ENCODE peak calls at places on chromosomes 4 and X, in ten cellular contexts. N is coronary artery; G is CD8-positive, alpha-beta T cell; B is K562; C is uterus; K is CD8-positive, alpha-beta memory T cell; Z is psoas muscle; R is astrocyte; Q is mammary epithelial cell; T is DND-41. F is an unnamed sample.

GRCh38 chrX:139930923-139931645 is 1.8 kb downstream of the ATP11C start:
- DNase-seq in Q (peak; percentile 23), C (no peak), R (no peak), N (no peak), B (peak; percentile 43), Z (no peak), T (peak; percentile 22), K (peak; percentile 43), G (no peak), F (no peak)

GRCh38 chr4:116925900-116926457 is 159.4 kb downstream of the TRAM1L1 start:
- DNase-seq in T (no peak), G (no peak), Z (no peak), R (peak; percentile 16), C (no peak), Q (no peak), B (no peak), N (no peak), K (no peak), F (no peak)

GRCh38 chr4:100509386-100509785 is 8.4 kb downstream of the EMCN start:
- DNase-seq in Z (no peak), Q (no peak), N (no peak), T (no peak), C (no peak), B (no peak), R (no peak), G (no peak), K (no peak), F (no peak)

GRCh38 chr4:88318751-88319350 is 34.5 kb upstream of the PPM1K start:
- DNase-seq in K (no peak), G (no peak), Q (peak; percentile 49), N (no peak), T (no peak), C (no peak), Z (no peak), R (no peak), B (no peak), F (no peak)

GRCh38 chr4:89136525-89136924 is 25.2 kb downstream of the TIGD2 start:
- DNase-seq in Z (no peak), C (no peak), B (no peak), T (no peak), K (no peak), N (no peak), R (peak; percentile 30), Q (peak; percentile 43), G (no peak), F (no peak)

GRCh38 chrX:43505759-43506158 is 150.3 kb upstream of the MAOA start:
- DNase-seq in K (no peak), B (no peak), Z (no peak), R (no peak), G (no peak), T (no peak), N (no peak), C (no peak), Q (peak; percentile 67), F (no peak)

GRCh38 chr4:78214078-78214477 is 157.0 kb downstream of the FRAS1 start:
- DNase-seq in K (no peak), T (no peak), N (no peak), Z (no peak), G (no peak), B (no peak), C (no peak), Q (no peak), R (no peak), F (no peak)

GRCh38 chr4:77586953-77587383 is 18.7 kb upstream of the CXCL13 start:
- DNase-seq in G (no peak), Z (no peak), Q (peak; percentile 82), R (peak; percentile 24), C (no peak), N (no peak), K (peak; percentile 77), T (no peak), B (no peak), F (no peak)

GRCh38 chrX:111854778-111855490 is 21.0 kb upstream of the TRPC5OS start:
- DNase-seq in K (no peak), C (no peak), N (no peak), B (peak; percentile 0), Z (no peak), Q (peak; percentile 17), R (no peak), G (no peak), T (no peak), F (no peak)

GRCh38 chr4:113555868-113556267 is 205.7 kb downstream of the CAMK2D start:
- DNase-seq in Q (no peak), R (no peak), N (no peak), G (no peak), Z (no peak), K (no peak), C (no peak), B (no peak), T (no peak), F (no peak)

GRCh38 chrX:13373807-13374187 is 53.9 kb upstream of the ATXN3L start:
- DNase-seq in Z (no peak), B (peak; percentile 20), N (no peak), G (no peak), R (peak; percentile 89), K (no peak), C (no peak), Q (peak; percentile 70), T (no peak), F (no peak)

GRCh38 chrX:40773809-40774208 is 38.5 kb upstream of the MED14 start:
- DNase-seq in R (peak; percentile 51), K (no peak), Q (peak; percentile 43), Z (no peak), G (no peak), N (no peak), T (no peak), C (no peak), B (no peak), F (no peak)

GRCh38 chrX:2811271-2811670 is 17.5 kb upstream of the GYG2 start:
- DNase-seq in Z (no peak), T (no peak), N (peak; percentile 22), G (no peak), K (no peak), R (no peak), Q (no peak), B (no peak), C (no peak), F (no peak)

GRCh38 chrX:2819345-2820130 is 9.2 kb upstream of the GYG2 start:
- DNase-seq in Q (peak; percentile 12), Z (no peak), C (no peak), T (no peak), B (peak; percentile 56), R (no peak), N (peak; percentile 47), K (no peak), G (no peak), F (no peak)

GRCh38 chrX:2820131-2820771 is 8.5 kb upstream of the GYG2 start:
- DNase-seq in Q (no peak), Z (no peak), N (peak; percentile 33), T (no peak), R (no peak), C (no peak), B (no peak), G (no peak), K (no peak), F (no peak)

DNA sequence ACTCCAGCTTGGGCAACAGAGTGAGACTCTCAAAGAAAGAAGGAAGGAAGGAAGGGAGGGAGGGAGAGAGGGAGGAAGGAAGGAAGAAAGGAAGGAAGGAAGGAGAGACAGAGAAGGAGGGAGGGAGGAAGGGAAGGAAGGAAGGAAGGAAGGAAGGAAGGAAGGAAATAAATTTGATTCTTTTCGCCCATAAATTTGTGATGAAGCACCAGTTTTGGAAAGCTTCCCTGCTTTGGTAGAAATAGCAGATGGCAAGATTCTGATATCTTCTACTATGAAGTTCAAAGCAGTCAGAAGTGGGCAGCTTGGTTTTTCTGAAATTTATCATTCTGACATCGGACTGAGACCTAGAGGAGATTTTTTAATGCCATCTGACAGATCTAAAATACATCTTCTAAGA is 11.7 kb upstream of the GYG2 start:
- DNase-seq in T (no peak), G (no peak), N (no peak), B (no peak), C (no peak), K (no peak), Q (no peak), R (no peak), Z (no peak), F (no peak)
- H3K27ac ChIP-seq in T (no peak overlapping the region), G (no peak overlapping the region), N (no peak overlapping the region), B (no peak overlapping the region), C (no peak overlapping the region), K (no peak overlapping the region), Q (no peak overlapping the region), R (no peak overlapping the region), Z (no peak overlapping the region), F (no peak overlapping the region)

DNA sequence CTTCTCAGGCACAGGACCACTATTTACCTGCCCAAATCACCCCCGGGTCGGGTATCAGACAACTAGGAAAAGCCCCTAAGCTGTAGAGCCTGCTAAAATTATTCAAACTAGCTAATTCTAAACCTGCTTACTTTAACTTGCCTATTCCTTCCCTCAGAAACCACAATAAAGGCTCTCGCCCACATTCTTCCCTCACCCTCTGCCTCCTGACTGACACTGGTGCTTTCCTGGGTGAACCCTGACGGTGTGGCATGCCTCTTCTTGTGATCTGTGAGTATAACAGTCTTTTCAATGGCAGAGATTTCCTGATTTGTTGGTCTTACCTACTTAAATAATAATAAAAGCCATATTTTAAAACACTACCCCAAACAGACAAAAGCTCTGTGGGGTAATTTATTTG is 242.1 kb upstream of the ZCCHC13 start:
- DNase-seq in K (no peak), Z (no peak), G (no peak), C (no peak), R (no peak), T (peak; percentile 58), N (no peak), Q (peak; percentile 63), B (no peak), F (no peak)
- H3K4me3 ChIP-seq in K (no peak overlapping the region), Z (no peak overlapping the region), G (no peak overlapping the region), C (no peak overlapping the region), R (no peak overlapping the region), T (no peak overlapping the region), N (no peak overlapping the region), Q (no peak overlapping the region), B (no peak overlapping the region), F (no peak overlapping the region)

DNA sequence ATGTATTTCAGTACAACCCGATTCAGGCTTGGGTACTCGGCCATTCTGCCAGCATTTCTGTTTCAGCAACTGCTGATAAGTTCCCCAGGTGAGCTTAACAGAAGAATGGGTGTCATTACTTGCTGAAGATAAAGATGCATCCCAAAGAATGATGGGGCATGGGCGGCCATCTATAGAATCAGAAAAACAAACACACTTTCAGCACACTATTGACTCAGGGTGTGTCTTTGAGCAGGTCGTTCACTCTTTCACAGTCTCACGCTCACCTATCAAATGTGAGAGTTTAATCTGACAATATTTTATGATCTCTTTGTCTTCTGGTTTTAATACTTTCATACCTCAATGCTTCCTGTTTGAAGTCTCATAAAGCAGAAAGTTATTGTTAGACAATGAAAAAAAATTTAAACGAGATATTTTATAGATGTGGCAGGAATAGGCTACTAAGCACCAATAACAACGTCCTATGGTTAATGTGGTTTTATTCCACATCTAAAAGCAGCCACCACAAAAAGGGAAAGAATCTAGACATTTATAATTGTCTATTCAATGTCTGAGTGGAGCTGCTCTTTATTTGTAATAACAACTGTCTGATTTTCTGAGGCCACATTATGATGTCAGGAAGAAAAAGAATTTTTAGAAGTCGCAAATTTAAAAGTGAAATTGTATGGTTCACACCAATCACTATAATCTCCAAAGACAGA is 17.0 kb downstream of the GASK1B start:
- DNase-seq in R (peak; percentile 82), G (no peak), N (no peak), T (no peak), B (no peak), C (no peak), Q (no peak), K (no peak), Z (no peak), F (no peak)
- H3K27ac ChIP-seq in R (peak overlapping the region; percentile 15), G (no peak overlapping the region), N (no peak overlapping the region), T (no peak overlapping the region), B (no peak overlapping the region), C (peak overlapping the region; percentile 90), Q (no peak overlapping the region), K (no peak overlapping the region), Z (no peak overlapping the region), F (no peak overlapping the region)

GRCh38 chr4:37431417-37431743 is 186.8 kb downstream of the NWD2 start:
- DNase-seq in Z (no peak), N (no peak), T (no peak), B (no peak), G (no peak), K (no peak), C (no peak), R (no peak), Q (no peak), F (no peak)
- H3K4me3 ChIP-seq in Z (no peak overlapping the region), N (no peak overlapping the region), T (no peak overlapping the region), B (no peak overlapping the region), G (no peak overlapping the region), K (no peak overlapping the region), C (no peak overlapping the region), R (no peak overlapping the region), Q (no peak overlapping the region), F (no peak overlapping the region)

F was measured in AG04450.